ENCODE peak calls at places on chromosomes 12 and 14, in seven cellular contexts. F, R, A, N, L, D and E are unnamed samples.

GRCh38 chr14:44912041-44912869 is 49.5 kb downstream of the KLHL28 start:
- DNase-seq in R (no peak), A (no peak), L (peak), N (no peak), D (no peak), F (no peak), E (no peak)

GRCh38 chr12:90335561-90335960 is 619.4 kb downstream of the CCER1 start:
- DNase-seq in D (no peak), L (no peak), A (no peak), F (no peak), N (peak), R (no peak), E (no peak)

GRCh38 chr12:27285395-27285794 is 41.3 kb downstream of the STK38L start:
- DNase-seq in A (no peak), F (no peak), N (peak), L (no peak), R (no peak), D (no peak), E (no peak)

GRCh38 chr14:104935955-104936354 is 11.3 kb downstream of the PLD4 start:
- DNase-seq in A (no peak), N (no peak), L (no peak), R (no peak), D (no peak), F (no peak), E (no peak)

GRCh38 chr14:104891664-104892500 is 26.8 kb downstream of the CEP170B start:
- DNase-seq in A (no peak), L (no peak), D (peak), N (peak), F (no peak), R (no peak), E (peak)

GRCh38 chr14:36129181-36129580 is 47.3 kb downstream of the PTCSC3 start:
- DNase-seq in R (no peak), L (no peak), F (no peak), D (no peak), A (no peak), N (no peak), E (no peak)

GRCh38 chr14:75282166-75282547 is 3.5 kb downstream of the FOS start:
- DNase-seq in R (no peak), A (no peak), N (no peak), L (no peak), F (peak), D (no peak), E (no peak)

GRCh38 chr12:93760275-93760875 is 83.2 kb downstream of the CRADD start:
- DNase-seq in D (no peak), R (no peak), F (no peak), N (no peak), A (no peak), L (no peak), E (no peak)

GRCh38 chr14:59688224-59689170 is 111.9 kb upstream of the CCDC175 start:
- DNase-seq in D (no peak), N (peak), F (peak), L (peak), A (no peak), R (peak), E (peak)

GRCh38 chr12:11695321-11695720 is 45.8 kb downstream of the ETV6 start:
- DNase-seq in F (no peak), D (no peak), R (no peak), N (no peak), L (no peak), A (no peak), E (no peak)

GRCh38 chr12:53205747-53206146 is 1.3 kb downstream of the ITGB7 start:
- DNase-seq in A (no peak), N (peak), F (no peak), R (peak), L (no peak), D (no peak), E (no peak)

GRCh38 chr12:112869778-112870177 is 37.0 kb upstream of the OAS1 start:
- DNase-seq in R (no peak), F (no peak), A (no peak), L (no peak), N (no peak), D (no peak), E (no peak)

GRCh38 chr12:60210756-60211155 is 614.9 kb downstream of the SLC16A7 start:
- DNase-seq in A (no peak), R (no peak), D (no peak), N (no peak), F (no peak), L (no peak), E (no peak)

GRCh38 chr12:11607313-11608081 is 42.0 kb upstream of the ETV6 start:
- DNase-seq in R (no peak), D (no peak), N (no peak), F (no peak), L (no peak), A (no peak), E (no peak)

GRCh38 chr12:119328111-119328510 is 6.4 kb upstream of the CCDC60 start:
- DNase-seq in D (no peak), A (no peak), R (no peak), L (peak), F (peak), N (peak), E (no peak)

GRCh38 chr12:27179399-27180214 is 64.5 kb upstream of the STK38L start:
- DNase-seq in N (peak), D (no peak), R (peak), L (peak), A (peak), F (peak), E (peak)

GRCh38 chr12:118344829-118345228 is 27.9 kb downstream of the TAOK3 start:
- DNase-seq in R (no peak), L (no peak), F (no peak), N (no peak), D (no peak), A (no peak), E (no peak)

GRCh38 chr12:47818007-47818376 is 1.7 kb downstream of the HDAC7 start:
- DNase-seq in R (no peak), N (no peak), A (no peak), L (no peak), D (no peak), F (no peak), E (no peak)

GRCh38 chr12:32671930-32672785 is 6.9 kb upstream of the DNM1L start:
- DNase-seq in N (peak), F (peak), D (no peak), R (peak), A (peak), L (peak), E (peak)

GRCh38 chr12:125403145-125403789 is 338.0 kb downstream of the AACS start:
- DNase-seq in F (peak), A (no peak), R (peak), L (peak), N (peak), D (no peak), E (no peak)

GRCh38 chr14:102717211-102717610 is 60.0 kb upstream of the TRAF3 start:
- DNase-seq in R (no peak), N (peak), F (no peak), A (no peak), L (peak), D (no peak), E (no peak)

GRCh38 chr12:532908-533565 is 73.3 kb downstream of the B4GALNT3 start:
- DNase-seq in D (no peak), F (no peak), N (no peak), L (no peak), R (peak), A (no peak), E (no peak)

GRCh38 chr12:49027846-49028245 is 9.3 kb upstream of the PRKAG1 start:
- DNase-seq in A (no peak), L (no peak), D (no peak), F (no peak), N (no peak), R (no peak), E (no peak)

GRCh38 chr12:69851976-69852375 is 26.9 kb downstream of the MYRFL start:
- DNase-seq in L (no peak), D (no peak), A (no peak), F (no peak), N (no peak), R (no peak), E (no peak)

GRCh38 chr14:38420045-38420444 is 164.2 kb upstream of the CLEC14A start:
- DNase-seq in A (peak), D (no peak), F (no peak), N (no peak), L (no peak), R (no peak), E (no peak)

GRCh38 chr12:11785722-11786121 is 136.2 kb downstream of the ETV6 start:
- DNase-seq in D (no peak), A (no peak), L (no peak), F (no peak), N (no peak), R (no peak), E (no peak)

GRCh38 chr12:23083267-23083666 is 458.3 kb downstream of the ETNK1 start:
- DNase-seq in N (no peak), A (no peak), F (no peak), R (no peak), L (no peak), D (no peak), E (no peak)

GRCh38 chr14:92690171-92691011 is 58.0 kb downstream of the LGMN start:
- DNase-seq in A (no peak), N (peak), F (peak), R (no peak), D (no peak), L (peak), E (no peak)

GRCh38 chr14:99968931-99969330 is 96.3 kb upstream of the EVL start:
- DNase-seq in R (no peak), D (no peak), L (no peak), F (no peak), N (no peak), A (no peak), E (no peak)

GRCh38 chr12:4168041-4168440 is 105.5 kb upstream of the CCND2 start:
- DNase-seq in R (no peak), N (no peak), A (no peak), L (no peak), D (no peak), F (no peak), E (no peak)

GRCh38 chr12:93857279-93857894 is 180.2 kb downstream of the CRADD start:
- DNase-seq in D (no peak), N (peak), R (no peak), L (no peak), F (no peak), A (no peak), E (no peak)

GRCh38 chr12:32881702-32882101 is 14.9 kb downstream of the PKP2 start:
- DNase-seq in R (no peak), N (no peak), L (no peak), D (no peak), A (no peak), F (no peak), E (no peak)